ENCODE peak calls at places on chromosomes 6 and 20, in nine cellular contexts. L, S, T, N, D, H, E, Q and V are unnamed samples.

GRCh38 chr6:134312038-134312660 is 5.8 kb downstream of the SGK1 start:
- DNase-seq in L (no peak), S (no peak), T (no peak), N (no peak), D (no peak), H (no peak), E (no peak), Q (no peak), V (no peak)

GRCh38 chr6:134111062-134111677 is 58.7 kb upstream of the SLC2A12 start:
- DNase-seq in L (no peak), S (no peak), T (peak; percentile 13), N (peak; percentile 17), D (peak; percentile 66), H (peak; percentile 18), E (peak; percentile 65), Q (peak; percentile 26), V (no peak)

GRCh38 chr20:50191566-50192363 is 1.1 kb downstream of the CEBPB start:
- DNase-seq in L (no peak), S (no peak), T (peak; percentile 11), N (peak; percentile 75), D (no peak), H (no peak), E (peak; percentile 54), Q (peak; percentile 49), V (peak; percentile 83)

GRCh38 chr6:43708857-43709653 is 21.5 kb upstream of the MRPS18A start:
- DNase-seq in L (no peak), S (peak; percentile 62), T (no peak), N (no peak), D (no peak), H (no peak), E (no peak), Q (no peak), V (no peak)

GRCh38 chr6:89970072-89970471 is 75.8 kb downstream of the GJA10 start:
- DNase-seq in L (peak; percentile 19), S (no peak), T (no peak), N (no peak), D (no peak), H (no peak), E (no peak), Q (no peak), V (no peak)

GRCh38 chr20:47854687-47855212 is 69.5 kb upstream of the SULF2 start:
- DNase-seq in L (no peak), S (no peak), T (no peak), N (no peak), D (peak; percentile 85), H (peak; percentile 13), E (no peak), Q (no peak), V (no peak)

GRCh38 chr20:3706774-3707507 is 5.5 kb downstream of the SIGLEC1 start:
- DNase-seq in L (no peak), S (no peak), T (no peak), N (no peak), D (no peak), H (no peak), E (no peak), Q (no peak), V (no peak)

GRCh38 chr6:37824170-37824569 is 4.6 kb downstream of the ZFAND3 start:
- DNase-seq in L (no peak), S (no peak), T (no peak), N (no peak), D (no peak), H (no peak), E (no peak), Q (no peak), V (no peak)

GRCh38 chr20:54668271-54669053 is 193.1 kb downstream of the DOK5 start:
- DNase-seq in L (no peak), S (no peak), T (no peak), N (peak; percentile 46), D (no peak), H (no peak), E (peak; percentile 22), Q (no peak), V (no peak)

GRCh38 chr20:44396790-44397189 is 41.3 kb downstream of the HNF4A start:
- DNase-seq in L (no peak), S (no peak), T (no peak), N (no peak), D (no peak), H (no peak), E (no peak), Q (no peak), V (no peak)